ENCODE peak calls at places on chromosomes 1 and 21, in ten cellular contexts. One of them, this sample, is unnamed.

GRCh38 chr1:231800071-231800470 is 173.5 kb downstream of the DISC1 start:
- DNase-seq in GM23248: peak
- DNase-seq in thoracic aorta: no peak
- DNase-seq in mesothelial cell of epicardium: no peak
- DNase-seq in CD4-positive, alpha-beta T cell: no peak
- DNase-seq in naive thymus-derived CD4-positive, alpha-beta T cell: no peak
- DNase-seq in activated CD4-positive, alpha-beta T cell treated with anti-CD3 and anti-CD28 coated beads, Interleukin-2, amount 10 ng/mL, durations not matched to agents 7 days and 5 days: no peak
- DNase-seq in AG09319: no peak
- DNase-seq in colonic mucosa: no peak
- DNase-seq in stimulated activated CD4-positive, alpha-beta T cell treated with anti-CD3 and anti-CD28 coated beads, Interleukin-15, amount 100 ng/mL, for 24 hours: no peak
- DNase-seq in this sample: no peak

GRCh38 chr1:5936126-5936525 is 56.1 kb downstream of the NPHP4 start:
- DNase-seq in GM23248: no peak
- DNase-seq in thoracic aorta: no peak
- DNase-seq in mesothelial cell of epicardium: no peak
- DNase-seq in CD4-positive, alpha-beta T cell: no peak
- DNase-seq in naive thymus-derived CD4-positive, alpha-beta T cell: no peak
- DNase-seq in activated CD4-positive, alpha-beta T cell treated with anti-CD3 and anti-CD28 coated beads, Interleukin-2, amount 10 ng/mL, durations not matched to agents 7 days and 5 days: no peak
- DNase-seq in AG09319: no peak
- DNase-seq in colonic mucosa: no peak
- DNase-seq in stimulated activated CD4-positive, alpha-beta T cell treated with anti-CD3 and anti-CD28 coated beads, Interleukin-15, amount 100 ng/mL, for 24 hours: no peak
- DNase-seq in this sample: no peak

GRCh38 chr1:119462964-119463363 is 44.0 kb upstream of the HSD3B1 start:
- DNase-seq in GM23248: no peak
- DNase-seq in thoracic aorta: no peak
- DNase-seq in mesothelial cell of epicardium: no peak
- DNase-seq in CD4-positive, alpha-beta T cell: no peak
- DNase-seq in naive thymus-derived CD4-positive, alpha-beta T cell: no peak
- DNase-seq in activated CD4-positive, alpha-beta T cell treated with anti-CD3 and anti-CD28 coated beads, Interleukin-2, amount 10 ng/mL, durations not matched to agents 7 days and 5 days: no peak
- DNase-seq in AG09319: no peak
- DNase-seq in colonic mucosa: no peak
- DNase-seq in stimulated activated CD4-positive, alpha-beta T cell treated with anti-CD3 and anti-CD28 coated beads, Interleukin-15, amount 100 ng/mL, for 24 hours: no peak
- DNase-seq in this sample: no peak

GRCh38 chr1:183230403-183230802 is 44.3 kb downstream of the LAMC2 start:
- DNase-seq in GM23248: peak
- DNase-seq in thoracic aorta: no peak
- DNase-seq in mesothelial cell of epicardium: no peak
- DNase-seq in CD4-positive, alpha-beta T cell: no peak
- DNase-seq in naive thymus-derived CD4-positive, alpha-beta T cell: no peak
- DNase-seq in activated CD4-positive, alpha-beta T cell treated with anti-CD3 and anti-CD28 coated beads, Interleukin-2, amount 10 ng/mL, durations not matched to agents 7 days and 5 days: no peak
- DNase-seq in AG09319: no peak
- DNase-seq in colonic mucosa: no peak
- DNase-seq in stimulated activated CD4-positive, alpha-beta T cell treated with anti-CD3 and anti-CD28 coated beads, Interleukin-15, amount 100 ng/mL, for 24 hours: no peak
- DNase-seq in this sample: no peak

GRCh38 chr1:81664341-81664740 is 136.4 kb upstream of the ADGRL2 start:
- DNase-seq in GM23248: peak
- DNase-seq in thoracic aorta: no peak
- DNase-seq in mesothelial cell of epicardium: no peak
- DNase-seq in CD4-positive, alpha-beta T cell: no peak
- DNase-seq in naive thymus-derived CD4-positive, alpha-beta T cell: no peak
- DNase-seq in activated CD4-positive, alpha-beta T cell treated with anti-CD3 and anti-CD28 coated beads, Interleukin-2, amount 10 ng/mL, durations not matched to agents 7 days and 5 days: no peak
- DNase-seq in AG09319: peak
- DNase-seq in colonic mucosa: no peak
- DNase-seq in stimulated activated CD4-positive, alpha-beta T cell treated with anti-CD3 and anti-CD28 coated beads, Interleukin-15, amount 100 ng/mL, for 24 hours: no peak
- DNase-seq in this sample: no peak

GRCh38 chr21:44686000-44686781 is 4.2 kb upstream of the KRTAP12-1 start:
- DNase-seq in GM23248: no peak
- DNase-seq in thoracic aorta: no peak
- DNase-seq in mesothelial cell of epicardium: peak
- DNase-seq in CD4-positive, alpha-beta T cell: no peak
- DNase-seq in naive thymus-derived CD4-positive, alpha-beta T cell: no peak
- DNase-seq in activated CD4-positive, alpha-beta T cell treated with anti-CD3 and anti-CD28 coated beads, Interleukin-2, amount 10 ng/mL, durations not matched to agents 7 days and 5 days: no peak
- DNase-seq in AG09319: no peak
- DNase-seq in colonic mucosa: no peak
- DNase-seq in stimulated activated CD4-positive, alpha-beta T cell treated with anti-CD3 and anti-CD28 coated beads, Interleukin-15, amount 100 ng/mL, for 24 hours: no peak
- DNase-seq in this sample: no peak

GRCh38 chr1:28835237-28835650 is 23.3 kb downstream of the OPRD1 start:
- DNase-seq in GM23248: no peak
- DNase-seq in thoracic aorta: no peak
- DNase-seq in mesothelial cell of epicardium: no peak
- DNase-seq in CD4-positive, alpha-beta T cell: no peak
- DNase-seq in naive thymus-derived CD4-positive, alpha-beta T cell: no peak
- DNase-seq in activated CD4-positive, alpha-beta T cell treated with anti-CD3 and anti-CD28 coated beads, Interleukin-2, amount 10 ng/mL, durations not matched to agents 7 days and 5 days: no peak
- DNase-seq in AG09319: no peak
- DNase-seq in colonic mucosa: no peak
- DNase-seq in stimulated activated CD4-positive, alpha-beta T cell treated with anti-CD3 and anti-CD28 coated beads, Interleukin-15, amount 100 ng/mL, for 24 hours: no peak
- DNase-seq in this sample: peak

GRCh38 chr1:10900265-10900651 is 103.8 kb upstream of the CASZ1 start:
- DNase-seq in GM23248: no peak
- DNase-seq in thoracic aorta: no peak
- DNase-seq in mesothelial cell of epicardium: no peak
- DNase-seq in CD4-positive, alpha-beta T cell: no peak
- DNase-seq in naive thymus-derived CD4-positive, alpha-beta T cell: no peak
- DNase-seq in activated CD4-positive, alpha-beta T cell treated with anti-CD3 and anti-CD28 coated beads, Interleukin-2, amount 10 ng/mL, durations not matched to agents 7 days and 5 days: no peak
- DNase-seq in AG09319: no peak
- DNase-seq in colonic mucosa: no peak
- DNase-seq in stimulated activated CD4-positive, alpha-beta T cell treated with anti-CD3 and anti-CD28 coated beads, Interleukin-15, amount 100 ng/mL, for 24 hours: no peak
- DNase-seq in this sample: no peak

GRCh38 chr1:41045740-41046139 is 24.2 kb upstream of the SLFNL1 start:
- DNase-seq in GM23248: peak
- DNase-seq in thoracic aorta: peak
- DNase-seq in mesothelial cell of epicardium: no peak
- DNase-seq in CD4-positive, alpha-beta T cell: no peak
- DNase-seq in naive thymus-derived CD4-positive, alpha-beta T cell: no peak
- DNase-seq in activated CD4-positive, alpha-beta T cell treated with anti-CD3 and anti-CD28 coated beads, Interleukin-2, amount 10 ng/mL, durations not matched to agents 7 days and 5 days: no peak
- DNase-seq in AG09319: peak
- DNase-seq in colonic mucosa: peak
- DNase-seq in stimulated activated CD4-positive, alpha-beta T cell treated with anti-CD3 and anti-CD28 coated beads, Interleukin-15, amount 100 ng/mL, for 24 hours: no peak
- DNase-seq in this sample: no peak

GRCh38 chr21:23524685-23525084 is 2082.6 kb downstream of the MRPL39 start:
- DNase-seq in GM23248: no peak
- DNase-seq in thoracic aorta: no peak
- DNase-seq in mesothelial cell of epicardium: no peak
- DNase-seq in CD4-positive, alpha-beta T cell: no peak
- DNase-seq in naive thymus-derived CD4-positive, alpha-beta T cell: no peak
- DNase-seq in activated CD4-positive, alpha-beta T cell treated with anti-CD3 and anti-CD28 coated beads, Interleukin-2, amount 10 ng/mL, durations not matched to agents 7 days and 5 days: no peak
- DNase-seq in AG09319: no peak
- DNase-seq in colonic mucosa: no peak
- DNase-seq in stimulated activated CD4-positive, alpha-beta T cell treated with anti-CD3 and anti-CD28 coated beads, Interleukin-15, amount 100 ng/mL, for 24 hours: no peak
- DNase-seq in this sample: no peak

GRCh38 chr1:11558286-11558685 is 79.3 kb downstream of the DISP3 start:
- DNase-seq in GM23248: no peak
- DNase-seq in thoracic aorta: no peak
- DNase-seq in mesothelial cell of epicardium: no peak
- DNase-seq in CD4-positive, alpha-beta T cell: no peak
- DNase-seq in naive thymus-derived CD4-positive, alpha-beta T cell: no peak
- DNase-seq in activated CD4-positive, alpha-beta T cell treated with anti-CD3 and anti-CD28 coated beads, Interleukin-2, amount 10 ng/mL, durations not matched to agents 7 days and 5 days: no peak
- DNase-seq in AG09319: no peak
- DNase-seq in colonic mucosa: no peak
- DNase-seq in stimulated activated CD4-positive, alpha-beta T cell treated with anti-CD3 and anti-CD28 coated beads, Interleukin-15, amount 100 ng/mL, for 24 hours: no peak
- DNase-seq in this sample: no peak

GRCh38 chr1:18404460-18404859 is 76.3 kb upstream of the KLHDC7A start:
- DNase-seq in GM23248: no peak
- DNase-seq in thoracic aorta: no peak
- DNase-seq in mesothelial cell of epicardium: no peak
- DNase-seq in CD4-positive, alpha-beta T cell: no peak
- DNase-seq in naive thymus-derived CD4-positive, alpha-beta T cell: no peak
- DNase-seq in activated CD4-positive, alpha-beta T cell treated with anti-CD3 and anti-CD28 coated beads, Interleukin-2, amount 10 ng/mL, durations not matched to agents 7 days and 5 days: no peak
- DNase-seq in AG09319: no peak
- DNase-seq in colonic mucosa: no peak
- DNase-seq in stimulated activated CD4-positive, alpha-beta T cell treated with anti-CD3 and anti-CD28 coated beads, Interleukin-15, amount 100 ng/mL, for 24 hours: no peak
- DNase-seq in this sample: no peak

GRCh38 chr1:68233202-68233601 is 879 bp upstream of the WLS start:
- DNase-seq in GM23248: no peak
- DNase-seq in thoracic aorta: no peak
- DNase-seq in mesothelial cell of epicardium: no peak
- DNase-seq in CD4-positive, alpha-beta T cell: no peak
- DNase-seq in naive thymus-derived CD4-positive, alpha-beta T cell: no peak
- DNase-seq in activated CD4-positive, alpha-beta T cell treated with anti-CD3 and anti-CD28 coated beads, Interleukin-2, amount 10 ng/mL, durations not matched to agents 7 days and 5 days: no peak
- DNase-seq in AG09319: no peak
- DNase-seq in colonic mucosa: no peak
- DNase-seq in stimulated activated CD4-positive, alpha-beta T cell treated with anti-CD3 and anti-CD28 coated beads, Interleukin-15, amount 100 ng/mL, for 24 hours: no peak
- DNase-seq in this sample: no peak

GRCh38 chr1:58780586-58781452 is 3.0 kb downstream of the JUN start:
- DNase-seq in GM23248: peak
- DNase-seq in thoracic aorta: no peak
- DNase-seq in mesothelial cell of epicardium: no peak
- DNase-seq in CD4-positive, alpha-beta T cell: no peak
- DNase-seq in naive thymus-derived CD4-positive, alpha-beta T cell: peak
- DNase-seq in activated CD4-positive, alpha-beta T cell treated with anti-CD3 and anti-CD28 coated beads, Interleukin-2, amount 10 ng/mL, durations not matched to agents 7 days and 5 days: no peak
- DNase-seq in AG09319: no peak
- DNase-seq in colonic mucosa: peak
- DNase-seq in stimulated activated CD4-positive, alpha-beta T cell treated with anti-CD3 and anti-CD28 coated beads, Interleukin-15, amount 100 ng/mL, for 24 hours: no peak
- DNase-seq in this sample: no peak

GRCh38 chr1:24329797-24330543 is 10.8 kb downstream of the GRHL3 start:
- DNase-seq in GM23248: peak
- DNase-seq in thoracic aorta: no peak
- DNase-seq in mesothelial cell of epicardium: no peak
- DNase-seq in CD4-positive, alpha-beta T cell: no peak
- DNase-seq in naive thymus-derived CD4-positive, alpha-beta T cell: no peak
- DNase-seq in activated CD4-positive, alpha-beta T cell treated with anti-CD3 and anti-CD28 coated beads, Interleukin-2, amount 10 ng/mL, durations not matched to agents 7 days and 5 days: no peak
- DNase-seq in AG09319: no peak
- DNase-seq in colonic mucosa: no peak
- DNase-seq in stimulated activated CD4-positive, alpha-beta T cell treated with anti-CD3 and anti-CD28 coated beads, Interleukin-15, amount 100 ng/mL, for 24 hours: no peak
- DNase-seq in this sample: no peak

GRCh38 chr1:203306970-203307541 is 1.7 kb downstream of the BTG2 start:
- DNase-seq in GM23248: no peak
- DNase-seq in thoracic aorta: no peak
- DNase-seq in mesothelial cell of epicardium: no peak
- DNase-seq in CD4-positive, alpha-beta T cell: no peak
- DNase-seq in naive thymus-derived CD4-positive, alpha-beta T cell: peak
- DNase-seq in activated CD4-positive, alpha-beta T cell treated with anti-CD3 and anti-CD28 coated beads, Interleukin-2, amount 10 ng/mL, durations not matched to agents 7 days and 5 days: peak
- DNase-seq in AG09319: no peak
- DNase-seq in colonic mucosa: peak
- DNase-seq in stimulated activated CD4-positive, alpha-beta T cell treated with anti-CD3 and anti-CD28 coated beads, Interleukin-15, amount 100 ng/mL, for 24 hours: peak
- DNase-seq in this sample: no peak

GRCh38 chr1:111476761-111477309 is 3.1 kb downstream of the C1orf162 start:
- DNase-seq in GM23248: no peak
- DNase-seq in thoracic aorta: no peak
- DNase-seq in mesothelial cell of epicardium: no peak
- DNase-seq in CD4-positive, alpha-beta T cell: peak
- DNase-seq in naive thymus-derived CD4-positive, alpha-beta T cell: peak
- DNase-seq in activated CD4-positive, alpha-beta T cell treated with anti-CD3 and anti-CD28 coated beads, Interleukin-2, amount 10 ng/mL, durations not matched to agents 7 days and 5 days: peak
- DNase-seq in AG09319: no peak
- DNase-seq in colonic mucosa: peak
- DNase-seq in stimulated activated CD4-positive, alpha-beta T cell treated with anti-CD3 and anti-CD28 coated beads, Interleukin-15, amount 100 ng/mL, for 24 hours: peak
- DNase-seq in this sample: no peak

GRCh38 chr1:84842748-84843231 is 50.2 kb downstream of the LPAR3 start:
- DNase-seq in GM23248: no peak
- DNase-seq in thoracic aorta: no peak
- DNase-seq in mesothelial cell of epicardium: no peak
- DNase-seq in CD4-positive, alpha-beta T cell: no peak
- DNase-seq in naive thymus-derived CD4-positive, alpha-beta T cell: no peak
- DNase-seq in activated CD4-positive, alpha-beta T cell treated with anti-CD3 and anti-CD28 coated beads, Interleukin-2, amount 10 ng/mL, durations not matched to agents 7 days and 5 days: no peak
- DNase-seq in AG09319: no peak
- DNase-seq in colonic mucosa: no peak
- DNase-seq in stimulated activated CD4-positive, alpha-beta T cell treated with anti-CD3 and anti-CD28 coated beads, Interleukin-15, amount 100 ng/mL, for 24 hours: no peak
- DNase-seq in this sample: no peak